ENCODE peak calls at places on chromosomes 11 and 22, in eight cellular contexts. One of them, this sample, is unnamed.

GRCh38 chr22:20563941-20564371 is 56.5 kb downstream of the MED15 start:
- DNase-seq in AG08396: no peak
- DNase-seq in Calu3: no peak
- DNase-seq in IMR-90: no peak
- DNase-seq in spleen: no peak
- DNase-seq in stimulated activated CD4-positive, alpha-beta T cell treated with anti-CD3 and anti-CD28 coated beads, Interleukin-2, amount 100 ng/mL, for 24 hours: no peak
- DNase-seq in memory B cell: no peak
- DNase-seq in fibroblast of mammary gland: no peak
- DNase-seq in this sample: no peak

GRCh38 chr11:64864473-64865285 is 13.7 kb downstream of the EHD1 start:
- DNase-seq in Calu3: no peak
- DNase-seq in fibroblast of mammary gland: peak; percentile 97
- DNase-seq in IMR-90: peak; percentile 97
- DNase-seq in memory B cell: no peak
- DNase-seq in spleen: peak; percentile 80
- DNase-seq in stimulated activated CD4-positive, alpha-beta T cell treated with anti-CD3 and anti-CD28 coated beads, Interleukin-2, amount 100 ng/mL, for 24 hours: peak; percentile 70
- DNase-seq in AG08396: peak; percentile 86
- DNase-seq in this sample: peak; percentile 98

GRCh38 chr11:57154718-57155117 is 27.0 kb upstream of the LRRC55 start:
- DNase-seq in memory B cell: no peak
- DNase-seq in AG08396: no peak
- DNase-seq in spleen: no peak
- DNase-seq in IMR-90: no peak
- DNase-seq in stimulated activated CD4-positive, alpha-beta T cell treated with anti-CD3 and anti-CD28 coated beads, Interleukin-2, amount 100 ng/mL, for 24 hours: no peak
- DNase-seq in Calu3: no peak
- DNase-seq in fibroblast of mammary gland: peak; percentile 7
- DNase-seq in this sample: no peak

GRCh38 chr11:127157225-127157624 is 156.7 kb upstream of the KIRREL3 start:
- DNase-seq in spleen: no peak
- DNase-seq in AG08396: no peak
- DNase-seq in stimulated activated CD4-positive, alpha-beta T cell treated with anti-CD3 and anti-CD28 coated beads, Interleukin-2, amount 100 ng/mL, for 24 hours: no peak
- DNase-seq in IMR-90: no peak
- DNase-seq in fibroblast of mammary gland: no peak
- DNase-seq in Calu3: no peak
- DNase-seq in memory B cell: no peak
- DNase-seq in this sample: no peak

GRCh38 chr11:109937968-109938367 is 155.2 kb upstream of the ZC3H12C start:
- DNase-seq in stimulated activated CD4-positive, alpha-beta T cell treated with anti-CD3 and anti-CD28 coated beads, Interleukin-2, amount 100 ng/mL, for 24 hours: no peak
- DNase-seq in spleen: no peak
- DNase-seq in memory B cell: no peak
- DNase-seq in AG08396: no peak
- DNase-seq in fibroblast of mammary gland: no peak
- DNase-seq in Calu3: no peak
- DNase-seq in IMR-90: no peak
- DNase-seq in this sample: no peak

GRCh38 chr11:74144592-74144991 is 26.2 kb downstream of the C2CD3 start:
- DNase-seq in fibroblast of mammary gland: no peak
- DNase-seq in memory B cell: no peak
- DNase-seq in stimulated activated CD4-positive, alpha-beta T cell treated with anti-CD3 and anti-CD28 coated beads, Interleukin-2, amount 100 ng/mL, for 24 hours: no peak
- DNase-seq in IMR-90: no peak
- DNase-seq in spleen: no peak
- DNase-seq in AG08396: no peak
- DNase-seq in Calu3: no peak
- DNase-seq in this sample: no peak

GRCh38 chr22:32644252-32645100 is 157.0 kb upstream of the TIMP3 start:
- DNase-seq in IMR-90: peak; percentile 59
- DNase-seq in Calu3: peak; percentile 13
- DNase-seq in fibroblast of mammary gland: no peak
- DNase-seq in spleen: peak; percentile 82
- DNase-seq in memory B cell: no peak
- DNase-seq in stimulated activated CD4-positive, alpha-beta T cell treated with anti-CD3 and anti-CD28 coated beads, Interleukin-2, amount 100 ng/mL, for 24 hours: peak; percentile 25
- DNase-seq in AG08396: no peak
- DNase-seq in this sample: no peak

GRCh38 chr22:23772315-23773246 is at the start of gene MMP11:
- DNase-seq in Calu3: peak; percentile 50
- DNase-seq in memory B cell: no peak
- DNase-seq in AG08396: peak; percentile 82
- DNase-seq in IMR-90: no peak
- DNase-seq in stimulated activated CD4-positive, alpha-beta T cell treated with anti-CD3 and anti-CD28 coated beads, Interleukin-2, amount 100 ng/mL, for 24 hours: peak; percentile 66
- DNase-seq in spleen: peak; percentile 90
- DNase-seq in fibroblast of mammary gland: no peak
- DNase-seq in this sample: peak; percentile 97

GRCh38 chr22:38655532-38656255 is 498 bp downstream of the FAM227A start:
- DNase-seq in stimulated activated CD4-positive, alpha-beta T cell treated with anti-CD3 and anti-CD28 coated beads, Interleukin-2, amount 100 ng/mL, for 24 hours: no peak
- DNase-seq in spleen: no peak
- DNase-seq in memory B cell: no peak
- DNase-seq in AG08396: no peak
- DNase-seq in IMR-90: peak; percentile 9
- DNase-seq in fibroblast of mammary gland: peak; percentile 12
- DNase-seq in Calu3: no peak
- DNase-seq in this sample: peak; percentile 65

GRCh38 chr11:47391711-47392432 is 13.5 kb upstream of the SPI1 start:
- DNase-seq in memory B cell: no peak
- DNase-seq in stimulated activated CD4-positive, alpha-beta T cell treated with anti-CD3 and anti-CD28 coated beads, Interleukin-2, amount 100 ng/mL, for 24 hours: no peak
- DNase-seq in IMR-90: no peak
- DNase-seq in spleen: peak; percentile 84
- DNase-seq in fibroblast of mammary gland: no peak
- DNase-seq in Calu3: no peak
- DNase-seq in AG08396: no peak
- DNase-seq in this sample: peak; percentile 63

GRCh38 chr11:65505434-65506315 is 6.8 kb downstream of the MALAT1 start:
- DNase-seq in stimulated activated CD4-positive, alpha-beta T cell treated with anti-CD3 and anti-CD28 coated beads, Interleukin-2, amount 100 ng/mL, for 24 hours: no peak
- DNase-seq in Calu3: no peak
- DNase-seq in memory B cell: no peak
- DNase-seq in spleen: no peak
- DNase-seq in fibroblast of mammary gland: peak; percentile 60
- DNase-seq in AG08396: no peak
- DNase-seq in IMR-90: peak; percentile 52
- DNase-seq in this sample: peak; percentile 23

GRCh38 chr11:64244107-64244506 is 2.6 kb downstream of the PPP1R14B start:
- DNase-seq in IMR-90: no peak
- DNase-seq in Calu3: no peak
- DNase-seq in spleen: no peak
- DNase-seq in stimulated activated CD4-positive, alpha-beta T cell treated with anti-CD3 and anti-CD28 coated beads, Interleukin-2, amount 100 ng/mL, for 24 hours: no peak
- DNase-seq in fibroblast of mammary gland: no peak
- DNase-seq in AG08396: no peak
- DNase-seq in memory B cell: no peak
- DNase-seq in this sample: peak; percentile 85

GRCh38 chr11:11786771-11787170 is 55.0 kb upstream of the USP47 start:
- DNase-seq in memory B cell: no peak
- DNase-seq in stimulated activated CD4-positive, alpha-beta T cell treated with anti-CD3 and anti-CD28 coated beads, Interleukin-2, amount 100 ng/mL, for 24 hours: no peak
- DNase-seq in IMR-90: peak; percentile 40
- DNase-seq in Calu3: peak; percentile 20
- DNase-seq in fibroblast of mammary gland: peak; percentile 46
- DNase-seq in AG08396: peak; percentile 21
- DNase-seq in spleen: no peak
- DNase-seq in this sample: no peak

GRCh38 chr11:64685536-64685935 is 37.5 kb downstream of the NRXN2 start:
- DNase-seq in stimulated activated CD4-positive, alpha-beta T cell treated with anti-CD3 and anti-CD28 coated beads, Interleukin-2, amount 100 ng/mL, for 24 hours: no peak
- DNase-seq in fibroblast of mammary gland: no peak
- DNase-seq in Calu3: no peak
- DNase-seq in AG08396: no peak
- DNase-seq in memory B cell: no peak
- DNase-seq in spleen: no peak
- DNase-seq in IMR-90: no peak
- DNase-seq in this sample: peak; percentile 43

GRCh38 chr11:76613901-76614300 is 56.6 kb downstream of the LRRC32 start:
- DNase-seq in spleen: peak; percentile 41
- DNase-seq in stimulated activated CD4-positive, alpha-beta T cell treated with anti-CD3 and anti-CD28 coated beads, Interleukin-2, amount 100 ng/mL, for 24 hours: no peak
- DNase-seq in fibroblast of mammary gland: no peak
- DNase-seq in AG08396: no peak
- DNase-seq in IMR-90: no peak
- DNase-seq in Calu3: no peak
- DNase-seq in memory B cell: no peak
- DNase-seq in this sample: peak; percentile 80

GRCh38 chr11:102451693-102452460 is 688 bp downstream of the TMEM123 start:
- DNase-seq in stimulated activated CD4-positive, alpha-beta T cell treated with anti-CD3 and anti-CD28 coated beads, Interleukin-2, amount 100 ng/mL, for 24 hours: peak; percentile 74
- DNase-seq in spleen: peak; percentile 95
- DNase-seq in IMR-90: peak; percentile 28
- DNase-seq in AG08396: peak; percentile 65
- DNase-seq in fibroblast of mammary gland: peak; percentile 41
- DNase-seq in memory B cell: peak; percentile 67
- DNase-seq in Calu3: peak; percentile 49
- DNase-seq in this sample: peak; percentile 92

GRCh38 chr11:20488352-20488751 is 100.8 kb downstream of the PRMT3 start:
- DNase-seq in Calu3: no peak
- DNase-seq in memory B cell: no peak
- DNase-seq in stimulated activated CD4-positive, alpha-beta T cell treated with anti-CD3 and anti-CD28 coated beads, Interleukin-2, amount 100 ng/mL, for 24 hours: no peak
- DNase-seq in fibroblast of mammary gland: no peak
- DNase-seq in AG08396: no peak
- DNase-seq in IMR-90: no peak
- DNase-seq in spleen: no peak
- DNase-seq in this sample: no peak

GRCh38 chr22:39686178-39686620 is 115.6 kb downstream of the CACNA1I start:
- DNase-seq in Calu3: no peak
- DNase-seq in fibroblast of mammary gland: no peak
- DNase-seq in spleen: no peak
- DNase-seq in IMR-90: no peak
- DNase-seq in stimulated activated CD4-positive, alpha-beta T cell treated with anti-CD3 and anti-CD28 coated beads, Interleukin-2, amount 100 ng/mL, for 24 hours: no peak
- DNase-seq in memory B cell: no peak
- DNase-seq in AG08396: no peak
- DNase-seq in this sample: peak; percentile 71

GRCh38 chr22:20940178-20940790 is 23.1 kb downstream of the CRKL start:
- DNase-seq in Calu3: no peak
- DNase-seq in stimulated activated CD4-positive, alpha-beta T cell treated with anti-CD3 and anti-CD28 coated beads, Interleukin-2, amount 100 ng/mL, for 24 hours: no peak
- DNase-seq in IMR-90: no peak
- DNase-seq in memory B cell: no peak
- DNase-seq in fibroblast of mammary gland: peak; percentile 58
- DNase-seq in AG08396: no peak
- DNase-seq in spleen: no peak
- DNase-seq in this sample: no peak

GRCh38 chr22:45163074-45163416 is 680 bp upstream of the NUP50 start:
- DNase-seq in stimulated activated CD4-positive, alpha-beta T cell treated with anti-CD3 and anti-CD28 coated beads, Interleukin-2, amount 100 ng/mL, for 24 hours: no peak
- DNase-seq in memory B cell: no peak
- DNase-seq in IMR-90: peak; percentile 54
- DNase-seq in AG08396: peak; percentile 58
- DNase-seq in spleen: no peak
- DNase-seq in Calu3: peak; percentile 36
- DNase-seq in fibroblast of mammary gland: peak; percentile 53
- DNase-seq in this sample: peak; percentile 81

GRCh38 chr22:24421428-24421931 is 5.9 kb upstream of the ADORA2A start:
- DNase-seq in stimulated activated CD4-positive, alpha-beta T cell treated with anti-CD3 and anti-CD28 coated beads, Interleukin-2, amount 100 ng/mL, for 24 hours: peak; percentile 46
- DNase-seq in spleen: no peak
- DNase-seq in Calu3: peak; percentile 49
- DNase-seq in AG08396: no peak
- DNase-seq in fibroblast of mammary gland: no peak
- DNase-seq in IMR-90: no peak
- DNase-seq in memory B cell: peak; percentile 56
- DNase-seq in this sample: peak; percentile 86

GRCh38 chr11:130165601-130166456 is 6.2 kb downstream of the ST14 start:
- DNase-seq in memory B cell: peak; percentile 34
- DNase-seq in AG08396: no peak
- DNase-seq in spleen: no peak
- DNase-seq in fibroblast of mammary gland: peak; percentile 21
- DNase-seq in Calu3: no peak
- DNase-seq in stimulated activated CD4-positive, alpha-beta T cell treated with anti-CD3 and anti-CD28 coated beads, Interleukin-2, amount 100 ng/mL, for 24 hours: no peak
- DNase-seq in IMR-90: no peak
- DNase-seq in this sample: peak; percentile 61

GRCh38 chr11:69567951-69568808 is 72.8 kb upstream of the CCND1 start:
- DNase-seq in IMR-90: peak; percentile 23
- DNase-seq in Calu3: no peak
- DNase-seq in stimulated activated CD4-positive, alpha-beta T cell treated with anti-CD3 and anti-CD28 coated beads, Interleukin-2, amount 100 ng/mL, for 24 hours: no peak
- DNase-seq in spleen: no peak
- DNase-seq in memory B cell: no peak
- DNase-seq in AG08396: peak; percentile 38
- DNase-seq in fibroblast of mammary gland: no peak
- DNase-seq in this sample: no peak

GRCh38 chr22:17370766-17371181 is 1.5 kb downstream of the CECR2 start:
- DNase-seq in AG08396: no peak
- DNase-seq in IMR-90: no peak
- DNase-seq in Calu3: no peak
- DNase-seq in memory B cell: no peak
- DNase-seq in stimulated activated CD4-positive, alpha-beta T cell treated with anti-CD3 and anti-CD28 coated beads, Interleukin-2, amount 100 ng/mL, for 24 hours: no peak
- DNase-seq in spleen: no peak
- DNase-seq in fibroblast of mammary gland: no peak
- DNase-seq in this sample: no peak

GRCh38 chr11:106397787-106398355 is 320.4 kb downstream of the AASDHPPT start:
- DNase-seq in IMR-90: no peak
- DNase-seq in spleen: no peak
- DNase-seq in AG08396: no peak
- DNase-seq in Calu3: no peak
- DNase-seq in fibroblast of mammary gland: peak; percentile 37
- DNase-seq in stimulated activated CD4-positive, alpha-beta T cell treated with anti-CD3 and anti-CD28 coated beads, Interleukin-2, amount 100 ng/mL, for 24 hours: no peak
- DNase-seq in memory B cell: no peak
- DNase-seq in this sample: no peak

GRCh38 chr11:28142724-28143123 is 34.5 kb downstream of the METTL15 start:
- DNase-seq in IMR-90: no peak
- DNase-seq in memory B cell: no peak
- DNase-seq in Calu3: no peak
- DNase-seq in AG08396: no peak
- DNase-seq in spleen: no peak
- DNase-seq in fibroblast of mammary gland: no peak
- DNase-seq in stimulated activated CD4-positive, alpha-beta T cell treated with anti-CD3 and anti-CD28 coated beads, Interleukin-2, amount 100 ng/mL, for 24 hours: no peak
- DNase-seq in this sample: no peak